ENCODE peak calls at places on chromosomes 1 and 21, in seven cellular contexts. I is H1, W is K562, X is SK-N-SH, T is HCT116, G is GM12878, O is HepG2. R is an unnamed sample.

GRCh38 chr1:212970085-212970484 is 19.7 kb downstream of the VASH2 start:
- DNase-seq in I (no peak), W (no peak), X (no peak), T (no peak), G (no peak), O (no peak), R (no peak)

GRCh38 chr1:56872597-56872996 is 18.0 kb downstream of the C8A start:
- DNase-seq in I (no peak), W (no peak), X (no peak), T (no peak), G (no peak), O (no peak), R (no peak)

GRCh38 chr1:244065063-244065788 is 14.1 kb downstream of the ZBTB18 start:
- DNase-seq in I (peak), W (no peak), X (no peak), T (no peak), G (no peak), O (peak), R (no peak)

GRCh38 chr1:192575499-192576189 is at the start of gene RGS1:
- DNase-seq in I (no peak), W (no peak), X (no peak), T (no peak), G (peak), O (no peak), R (no peak)

GRCh38 chr21:43600642-43601397 is 58.5 kb downstream of the HSF2BP start:
- DNase-seq in I (no peak), W (no peak), X (peak), T (no peak), G (no peak), O (no peak), R (peak)

GRCh38 chr1:226723640-226724532 is 15.2 kb downstream of the ITPKB start:
- DNase-seq in I (no peak), W (peak), X (no peak), T (no peak), G (no peak), O (no peak), R (peak)

GRCh38 chr1:247854899-247855545 is 2.0 kb upstream of the TRIM58 start:
- DNase-seq in I (no peak), W (peak), X (no peak), T (no peak), G (no peak), O (no peak), R (no peak)

GRCh38 chr1:228174482-228175315 is 9.1 kb downstream of the IBA57 start:
- DNase-seq in I (peak), W (peak), X (peak), T (peak), G (no peak), O (no peak), R (peak)

GRCh38 chr21:35628331-35628730 is 432.0 kb downstream of the SETD4 start:
- DNase-seq in I (no peak), W (no peak), X (no peak), T (no peak), G (no peak), O (no peak), R (no peak)

GRCh38 chr1:206925116-206925736 is 3.5 kb upstream of the FCMR start:
- DNase-seq in I (no peak), W (peak), X (no peak), T (no peak), G (peak), O (peak), R (no peak)

GRCh38 chr1:216528816-216529215 is 105.6 kb upstream of the USH2A start:
- DNase-seq in I (no peak), W (no peak), X (no peak), T (no peak), G (peak), O (no peak), R (peak)

GRCh38 chr1:68470388-68470970 is 20.7 kb upstream of the RPE65 start:
- DNase-seq in I (no peak), W (no peak), X (no peak), T (no peak), G (no peak), O (peak), R (no peak)

GRCh38 chr1:53567458-53568250 is 108.5 kb downstream of the DMRTB1 start:
- DNase-seq in I (no peak), W (no peak), X (no peak), T (no peak), G (no peak), O (no peak), R (no peak)

GRCh38 chr1:181083842-181084605 is 4.5 kb upstream of the IER5 start:
- DNase-seq in I (no peak), W (peak), X (peak), T (peak), G (no peak), O (peak), R (peak)

GRCh38 chr1:158155673-158156072 is 25.0 kb upstream of the CD1D start:
- DNase-seq in I (no peak), W (no peak), X (no peak), T (no peak), G (no peak), O (no peak), R (no peak)

GRCh38 chr21:41751621-41752020 is 15.2 kb downstream of the RIPK4 start:
- DNase-seq in I (no peak), W (no peak), X (no peak), T (no peak), G (no peak), O (no peak), R (peak)

GRCh38 chr1:154881820-154882535 is 11.9 kb upstream of the KCNN3 start:
- DNase-seq in I (no peak), W (no peak), X (no peak), T (no peak), G (no peak), O (no peak), R (no peak)

GRCh38 chr1:101264699-101265098 is 27.9 kb downstream of the S1PR1 start:
- DNase-seq in I (no peak), W (no peak), X (peak), T (no peak), G (no peak), O (no peak), R (no peak)

GRCh38 chr1:29821605-29822004 is 585.3 kb downstream of the PTPRU start:
- DNase-seq in I (peak), W (no peak), X (no peak), T (no peak), G (no peak), O (no peak), R (no peak)

GRCh38 chr1:87155180-87155579 is 173.5 kb upstream of the LMO4 start:
- DNase-seq in I (no peak), W (no peak), X (peak), T (no peak), G (no peak), O (no peak), R (no peak)

GRCh38 chr21:20424943-20425342 is 573.3 kb upstream of the NCAM2 start:
- DNase-seq in I (no peak), W (no peak), X (no peak), T (no peak), G (no peak), O (no peak), R (no peak)

GRCh38 chr1:147091801-147092200 is 80.5 kb downstream of the PRKAB2 start:
- DNase-seq in I (no peak), W (no peak), X (no peak), T (no peak), G (no peak), O (no peak), R (no peak)

GRCh38 chr1:44024903-44025525 is 6.2 kb downstream of the SLC6A9 start:
- DNase-seq in I (no peak), W (no peak), X (peak), T (no peak), G (no peak), O (no peak), R (no peak)

GRCh38 chr21:29867796-29868195 is 72.0 kb downstream of the GRIK1 start:
- DNase-seq in I (no peak), W (no peak), X (no peak), T (no peak), G (no peak), O (no peak), R (no peak)

GRCh38 chr21:29873908-29874307 is 65.9 kb downstream of the GRIK1 start:
- DNase-seq in I (no peak), W (no peak), X (no peak), T (no peak), G (no peak), O (no peak), R (no peak)

GRCh38 chr21:29875873-29876272 is 63.9 kb downstream of the GRIK1 start:
- DNase-seq in I (no peak), W (no peak), X (no peak), T (no peak), G (no peak), O (no peak), R (no peak)

GRCh38 chr21:29870814-29871213 is 69.0 kb downstream of the GRIK1 start:
- DNase-seq in I (no peak), W (no peak), X (no peak), T (no peak), G (no peak), O (no peak), R (no peak)
- TF ChIP-seq JUND in I (no peak), W (no peak), X (no peak), T (no peak), G (no peak), O (no peak), R (no peak)

GRCh38 chr1:96372881-96373280 is 348.7 kb upstream of the PTBP2 start:
- DNase-seq in I (no peak), W (no peak), X (no peak), T (no peak), G (no peak), O (no peak), R (no peak)

GRCh38 chr1:96376846-96377245 is 344.7 kb upstream of the PTBP2 start:
- DNase-seq in I (no peak), W (no peak), X (no peak), T (no peak), G (no peak), O (no peak), R (no peak)

GRCh38 chr1:96370752-96371151 is 350.8 kb upstream of the PTBP2 start:
- DNase-seq in I (no peak), W (no peak), X (no peak), T (peak), G (no peak), O (no peak), R (no peak)

GRCh38 chr1:96374076-96374762 is 347.4 kb upstream of the PTBP2 start:
- DNase-seq in I (no peak), W (no peak), X (no peak), T (no peak), G (no peak), O (no peak), R (no peak)
- TF ChIP-seq JUND in I (no peak), W (no peak), X (peak), T (no peak), G (no peak), O (no peak), R (no peak)

DNA sequence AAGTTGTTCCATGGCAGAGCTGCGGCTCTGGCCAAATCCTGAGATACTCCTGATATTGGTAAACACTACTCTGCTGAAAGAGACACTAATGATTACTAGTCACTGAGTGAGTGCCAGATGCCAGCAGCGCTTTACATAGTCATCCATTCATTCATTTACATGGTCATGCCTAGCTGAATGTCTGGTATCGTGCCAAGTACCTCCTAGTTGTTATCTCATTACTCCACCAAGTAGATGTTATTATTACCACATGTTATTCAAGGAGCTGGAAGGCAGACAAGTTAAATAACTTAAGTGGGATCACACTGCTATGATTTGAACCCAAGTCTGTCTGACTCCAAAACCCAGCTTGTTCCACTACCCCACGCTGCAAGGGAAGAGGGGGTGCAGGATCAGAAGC is 4.7 kb downstream of the OLFML2B start:
- DNase-seq in I (no peak), W (no peak), X (peak), T (no peak), G (no peak), O (no peak), R (no peak)
- TF ChIP-seq JUND in I (no peak), W (no peak), X (peak), T (no peak), G (no peak), O (no peak), R (no peak)

GRCh38 chr1:236868625-236869467 is 73.8 kb downstream of the MTR start:
- DNase-seq in I (no peak), W (peak), X (peak), T (peak), G (peak), O (peak), R (peak)
- TF ChIP-seq JUND in I (no peak), W (no peak), X (no peak), T (no peak), G (no peak), O (no peak), R (no peak)

GRCh38 chr1:173043253-173043652 is 7.5 kb downstream of the TNFSF18 start:
- DNase-seq in I (no peak), W (no peak), X (no peak), T (no peak), G (no peak), O (peak), R (no peak)
- TF ChIP-seq JUND in I (no peak), W (no peak), X (no peak), T (peak), G (no peak), O (no peak), R (no peak)

GRCh38 chr1:111952258-111952657 is 37.2 kb downstream of the KCND3 start:
- DNase-seq in I (no peak), W (no peak), X (no peak), T (no peak), G (no peak), O (no peak), R (no peak)

GRCh38 chr1:111944121-111944785 is 45.2 kb downstream of the KCND3 start:
- DNase-seq in I (no peak), W (no peak), X (no peak), T (no peak), G (no peak), O (no peak), R (no peak)

GRCh38 chr1:111953797-111954196 is 35.7 kb downstream of the KCND3 start:
- DNase-seq in I (no peak), W (peak), X (no peak), T (no peak), G (no peak), O (no peak), R (no peak)

GRCh38 chr1:111943056-111943455 is 46.4 kb downstream of the KCND3 start:
- DNase-seq in I (no peak), W (no peak), X (no peak), T (no peak), G (no peak), O (no peak), R (no peak)

GRCh38 chr1:111948209-111949131 is 41.0 kb downstream of the KCND3 start:
- DNase-seq in I (no peak), W (no peak), X (peak), T (no peak), G (no peak), O (no peak), R (no peak)
- TF ChIP-seq JUND in I (no peak), W (no peak), X (no peak), T (no peak), G (no peak), O (no peak), R (no peak)

GRCh38 chr21:45413922-45414321 is 9.0 kb downstream of the COL18A1 start:
- DNase-seq in I (no peak), W (no peak), X (no peak), T (no peak), G (no peak), O (no peak), R (no peak)
- TF ChIP-seq JUND in I (no peak), W (no peak), X (no peak), T (no peak), G (no peak), O (no peak), R (no peak)

DNA sequence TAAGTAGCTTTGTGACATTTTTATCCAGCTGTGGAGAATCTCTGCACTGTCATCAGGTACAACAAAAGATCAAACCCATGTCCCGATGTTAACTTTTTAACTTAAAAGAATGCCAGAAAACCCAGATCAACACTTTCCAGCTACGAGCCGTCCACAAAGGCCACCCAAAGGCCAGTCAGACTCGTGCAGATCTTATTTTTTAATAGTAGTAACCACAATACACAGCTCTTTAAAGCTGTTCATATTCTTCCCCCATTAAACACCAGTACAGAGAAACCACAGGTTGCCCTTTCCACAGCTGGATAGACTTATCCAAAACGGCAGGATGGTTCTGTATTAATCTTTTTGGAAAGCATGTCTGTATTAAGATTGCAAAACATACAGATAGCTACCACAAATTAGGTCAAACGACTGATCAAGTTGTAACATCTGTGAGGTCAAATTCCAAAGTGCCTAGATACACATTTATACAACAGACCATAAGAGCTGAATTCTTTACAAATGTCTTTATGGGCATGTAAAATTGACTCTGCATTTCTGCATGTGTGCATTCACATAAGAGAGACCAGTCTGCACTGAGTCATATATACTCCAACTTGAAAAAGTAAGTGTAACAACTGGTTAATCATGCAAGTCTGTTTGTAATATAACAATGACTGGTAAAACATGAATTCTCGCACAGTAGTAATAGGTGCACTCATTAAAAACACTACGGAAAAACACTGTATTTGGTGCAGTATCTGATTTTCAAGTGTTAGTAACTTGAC is 5.1 kb downstream of the IRF2BP2 start:
- DNase-seq in I (no peak), W (peak), X (no peak), T (no peak), G (no peak), O (no peak), R (no peak)
- TF ChIP-seq JUND in I (no peak), W (peak), X (no peak), T (no peak), G (no peak), O (no peak), R (no peak)

GRCh38 chr1:107964397-107965111 is 426 bp downstream of the VAV3 start:
- DNase-seq in I (peak), W (no peak), X (peak), T (no peak), G (no peak), O (no peak), R (peak)

GRCh38 chr1:107963601-107964396 is 1.2 kb downstream of the VAV3 start:
- DNase-seq in I (peak), W (no peak), X (peak), T (no peak), G (peak), O (no peak), R (peak)

GRCh38 chr1:107963009-107963408 is 2.0 kb downstream of the VAV3 start:
- DNase-seq in I (no peak), W (no peak), X (no peak), T (no peak), G (no peak), O (no peak), R (no peak)

GRCh38 chr1:107965112-107965991 is at the start of gene VAV3:
- DNase-seq in I (peak), W (no peak), X (peak), T (no peak), G (no peak), O (peak), R (peak)

GRCh38 chr1:107966550-107966949 is 1.6 kb upstream of the VAV3 start:
- DNase-seq in I (no peak), W (no peak), X (no peak), T (no peak), G (no peak), O (no peak), R (no peak)
- TF ChIP-seq JUND in I (no peak), W (no peak), X (no peak), T (no peak), G (no peak), O (no peak), R (no peak)

GRCh38 chr1:89959070-89959654 is 35.7 kb upstream of the ZNF326 start:
- DNase-seq in I (no peak), W (no peak), X (no peak), T (no peak), G (no peak), O (no peak), R (no peak)

GRCh38 chr1:89962742-89963075 is 32.2 kb upstream of the ZNF326 start:
- DNase-seq in I (no peak), W (no peak), X (no peak), T (no peak), G (no peak), O (no peak), R (no peak)

GRCh38 chr1:89965203-89965900 is 29.6 kb upstream of the ZNF326 start:
- DNase-seq in I (no peak), W (peak), X (no peak), T (no peak), G (no peak), O (no peak), R (no peak)

GRCh38 chr1:89959719-89960118 is 35.2 kb upstream of the ZNF326 start:
- DNase-seq in I (no peak), W (no peak), X (no peak), T (no peak), G (no peak), O (no peak), R (no peak)

GRCh38 chr1:89962024-89962741 is 32.7 kb upstream of the ZNF326 start:
- DNase-seq in I (no peak), W (no peak), X (no peak), T (no peak), G (no peak), O (no peak), R (no peak)
- TF ChIP-seq JUND in I (no peak), W (no peak), X (no peak), T (no peak), G (no peak), O (no peak), R (no peak)